ENCODE peak calls at places on chromosomes 12 and 14, in four cellular contexts. S is NCI-H460, E is NCI-H1417, O is AG08395. H is an unnamed sample.

GRCh38 chr12:80941916-80942315 is 4.2 kb upstream of the LIN7A start:
- DNase-seq in O (peak; percentile 5), S (peak; percentile 39), E (no peak), H (no peak)

GRCh38 chr12:100229876-100230275 is 29.3 kb downstream of the ACTR6 start:
- DNase-seq in O (no peak), S (no peak), E (no peak), H (no peak)

GRCh38 chr14:57725399-57726077 is 140.4 kb downstream of the SLC35F4 start:
- DNase-seq in E (no peak), S (no peak), O (no peak), H (no peak)

GRCh38 chr12:98644433-98644711 is 216 bp downstream of the IKBIP start:
- DNase-seq in S (no peak), E (no peak), O (no peak), H (no peak)

GRCh38 chr14:104096751-104097700 is 11.5 kb downstream of the ASPG start:
- DNase-seq in O (no peak), S (no peak), E (no peak), H (no peak)

GRCh38 chr14:104735830-104736642 is 12.0 kb downstream of the ADSS1 start:
- DNase-seq in E (no peak), O (peak; percentile 88), S (peak; percentile 43), H (no peak)

GRCh38 chr14:22623047-22623446 is 21.1 kb downstream of the OR6J1 start:
- DNase-seq in E (no peak), O (no peak), S (no peak), H (no peak)

GRCh38 chr12:89529738-89530137 is 3.9 kb upstream of the POC1B start:
- DNase-seq in E (peak; percentile 51), O (peak; percentile 70), S (peak; percentile 52), H (no peak)

GRCh38 chr12:18752280-18752920 is 14.5 kb downstream of the CAPZA3 start:
- DNase-seq in S (peak; percentile 6), O (peak; percentile 87), E (no peak), H (no peak)

GRCh38 chr12:120367252-120367923 is 1.6 kb downstream of the MSI1 start:
- DNase-seq in S (no peak), E (no peak), O (no peak), H (peak; percentile 79)

GRCh38 chr12:78863482-78864427 is 819 bp upstream of the SYT1 start:
- DNase-seq in E (peak; percentile 75), O (peak; percentile 45), S (peak; percentile 39), H (peak; percentile 86)

GRCh38 chr14:49975286-49975685 is 82.4 kb downstream of the ARF6 start:
- DNase-seq in O (peak; percentile 87), E (no peak), S (no peak), H (no peak)

GRCh38 chr14:68466491-68466977 is 326.3 kb downstream of the ZFP36L1 start:
- DNase-seq in E (no peak), O (peak; percentile 86), S (peak; percentile 84), H (no peak)

GRCh38 chr14:91835197-91835919 is 32.0 kb downstream of the TC2N start:
- DNase-seq in O (no peak), S (no peak), E (no peak), H (no peak)

GRCh38 chr12:84463756-84464495 is 448.7 kb downstream of the SLC6A15 start:
- DNase-seq in O (peak; percentile 51), E (no peak), S (no peak), H (no peak)

GRCh38 chr14:23105348-23105824 is 597 bp upstream of the CIROP start:
- DNase-seq in E (no peak), S (no peak), O (no peak), H (no peak)

GRCh38 chr12:57761391-57761998 is 5.4 kb downstream of the CYP27B1 start:
- DNase-seq in S (no peak), O (no peak), E (no peak), H (no peak)

GRCh38 chr12:30694412-30694955 is 1.2 kb downstream of the IPO8 start:
- DNase-seq in O (peak; percentile 3), E (peak; percentile 18), S (no peak), H (no peak)

GRCh38 chr14:75252254-75252837 is 26.3 kb upstream of the FOS start:
- DNase-seq in E (no peak), O (no peak), S (no peak), H (no peak)